ENCODE peak calls at places on chromosomes 5 and 9, in seven cellular contexts. Z, U, I, M, N, E and F are unnamed samples.

GRCh38 chr9:129501771-129502324 is 119.1 kb downstream of the C9orf50 start:
- DNase-seq in Z (no peak), U (no peak), I (no peak), M (no peak), N (no peak), E (peak; percentile 67), F (no peak)

GRCh38 chr5:141986072-141986471 is 17.2 kb downstream of the RNF14 start:
- DNase-seq in Z (no peak), U (no peak), I (no peak), M (no peak), N (no peak), E (peak; percentile 16), F (no peak)

GRCh38 chr9:21681641-21682040 is 120.8 kb upstream of the MTAP start:
- DNase-seq in Z (no peak), U (peak; percentile 96), I (no peak), M (no peak), N (peak; percentile 81), E (peak; percentile 79), F (no peak)

GRCh38 chr9:10208691-10209069 is 404.1 kb downstream of the PTPRD start:
- DNase-seq in Z (no peak), U (no peak), I (no peak), M (no peak), N (no peak), E (no peak), F (no peak)

GRCh38 chr9:72424131-72424530 is 59.1 kb upstream of the ZFAND5 start:
- DNase-seq in Z (no peak), U (no peak), I (no peak), M (no peak), N (no peak), E (no peak), F (no peak)

GRCh38 chr5:493758-494157 is 30.5 kb downstream of the SLC9A3 start:
- DNase-seq in Z (no peak), U (no peak), I (no peak), M (no peak), N (no peak), E (no peak), F (no peak)

GRCh38 chr5:99005506-99005905 is 76.7 kb upstream of the CHD1 start:
- DNase-seq in Z (no peak), U (no peak), I (no peak), M (no peak), N (no peak), E (no peak), F (no peak)

GRCh38 chr5:66302344-66302743 is 158.2 kb downstream of the SREK1 start:
- DNase-seq in Z (no peak), U (no peak), I (no peak), M (no peak), N (no peak), E (no peak), F (no peak)

GRCh38 chr9:126791406-126792230 is 13.2 kb upstream of the ZBTB43 start:
- DNase-seq in Z (no peak), U (peak; percentile 99), I (no peak), M (no peak), N (peak; percentile 90), E (peak; percentile 100), F (peak; percentile 83)

GRCh38 chr9:70112981-70113380 is 69.3 kb downstream of the MAMDC2 start:
- DNase-seq in Z (no peak), U (no peak), I (no peak), M (no peak), N (no peak), E (no peak), F (no peak)

GRCh38 chr9:2228132-2228531 is 213.0 kb downstream of the SMARCA2 start:
- DNase-seq in Z (peak; percentile 44), U (no peak), I (no peak), M (no peak), N (peak; percentile 24), E (no peak), F (no peak)

DNA sequence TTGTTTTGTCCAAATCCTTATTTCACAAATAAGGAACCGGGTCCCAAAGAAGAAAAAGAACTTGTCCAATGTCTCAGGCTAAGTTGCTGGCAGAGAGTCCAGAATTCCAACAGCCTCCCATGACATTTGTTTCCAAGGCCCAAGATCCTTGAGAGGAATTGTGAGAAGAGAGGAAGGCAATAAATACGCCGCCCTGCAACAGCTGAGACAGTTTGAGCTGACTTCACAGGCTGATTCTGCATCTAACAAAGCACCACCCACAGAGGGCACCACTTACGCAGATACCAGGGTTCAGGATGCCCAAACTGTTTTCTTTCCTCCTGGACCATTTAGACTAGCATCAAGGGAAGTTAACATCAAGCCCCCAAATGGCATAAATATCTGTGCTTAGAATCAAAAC is 211.3 kb downstream of the FAM114A2 start:
- DNase-seq in Z (no peak), U (no peak), I (no peak), M (no peak), N (peak; percentile 3), E (no peak), F (no peak)
- TF ChIP-seq CTCF in Z (peak; percentile 45), U (no peak), I (no peak), M (no peak), N (no peak), E (peak; percentile 9), F (peak; percentile 22)

DNA sequence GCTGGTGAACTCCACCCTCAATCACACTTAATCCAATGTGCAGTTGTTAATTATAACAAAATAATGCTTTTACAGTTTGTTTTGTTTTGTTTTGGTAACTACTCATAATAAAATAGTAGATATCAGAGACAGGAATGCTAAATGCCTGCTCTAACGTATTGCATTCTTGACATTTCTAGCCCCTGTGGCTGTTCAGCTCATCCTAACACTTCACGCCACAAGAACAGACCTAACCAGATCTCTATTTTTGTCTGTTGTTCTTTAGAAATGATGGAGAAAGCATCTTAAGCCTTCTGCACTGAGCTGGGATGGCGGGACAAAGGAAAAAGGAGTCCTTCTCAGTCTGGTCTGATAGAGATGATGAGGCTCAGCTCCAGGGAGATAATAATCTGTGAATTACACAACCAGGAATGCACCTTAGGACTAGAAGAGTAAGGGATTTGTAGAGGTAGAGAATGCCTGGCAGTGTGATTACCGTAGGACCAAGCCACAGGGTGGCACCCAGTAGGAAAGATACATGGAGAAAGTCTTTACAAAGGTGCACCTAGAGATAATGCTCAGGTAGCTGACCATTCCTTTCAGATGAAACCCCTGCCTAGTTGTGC is 628.8 kb downstream of the PDE4D start:
- DNase-seq in Z (no peak), U (peak; percentile 36), I (no peak), M (no peak), N (no peak), E (peak; percentile 75), F (no peak)
- TF ChIP-seq CTCF in Z (no peak), U (no peak), I (no peak), M (no peak), N (no peak), E (no peak), F (no peak)

GRCh38 chr9:343773-344172 is 129.1 kb downstream of the DOCK8 start:
- DNase-seq in Z (no peak), U (peak; percentile 54), I (no peak), M (no peak), N (no peak), E (no peak), F (no peak)

GRCh38 chr9:346114-346513 is 131.4 kb downstream of the DOCK8 start:
- DNase-seq in Z (no peak), U (no peak), I (peak; percentile 64), M (no peak), N (no peak), E (no peak), F (no peak)

GRCh38 chr9:351916-352315 is 137.3 kb downstream of the DOCK8 start:
- DNase-seq in Z (no peak), U (no peak), I (no peak), M (no peak), N (no peak), E (no peak), F (no peak)

GRCh38 chr9:350354-350753 is 135.7 kb downstream of the DOCK8 start:
- DNase-seq in Z (no peak), U (no peak), I (no peak), M (no peak), N (no peak), E (no peak), F (no peak)

GRCh38 chr9:347667-348292 is 133.1 kb downstream of the DOCK8 start:
- DNase-seq in Z (no peak), U (peak; percentile 51), I (no peak), M (no peak), N (peak; percentile 54), E (peak; percentile 61), F (no peak)
- TF ChIP-seq CTCF in Z (peak; percentile 48), U (peak; percentile 98), I (peak; percentile 12), M (peak; percentile 67), N (peak; percentile 93), E (peak; percentile 67), F (peak; percentile 50)

GRCh38 chr9:131837316-131837715 is 97.4 kb upstream of the RAPGEF1 start:
- DNase-seq in Z (no peak), U (no peak), I (no peak), M (peak; percentile 49), N (peak; percentile 39), E (peak; percentile 10), F (no peak)
- TF ChIP-seq CTCF in Z (peak; percentile 59), U (no peak), I (no peak), M (peak; percentile 56), N (peak; percentile 15), E (peak; percentile 21), F (peak; percentile 32)

GRCh38 chr5:83745821-83746220 is 25.2 kb upstream of the HAPLN1 start:
- DNase-seq in Z (no peak), U (no peak), I (no peak), M (no peak), N (no peak), E (no peak), F (no peak)

GRCh38 chr5:83742089-83742488 is 21.4 kb upstream of the HAPLN1 start:
- DNase-seq in Z (no peak), U (no peak), I (no peak), M (no peak), N (no peak), E (no peak), F (no peak)

GRCh38 chr5:83744851-83745250 is 24.2 kb upstream of the HAPLN1 start:
- DNase-seq in Z (no peak), U (no peak), I (no peak), M (no peak), N (no peak), E (peak; percentile 70), F (no peak)

GRCh38 chr5:83740741-83741140 is 20.1 kb upstream of the HAPLN1 start:
- DNase-seq in Z (no peak), U (no peak), I (no peak), M (no peak), N (no peak), E (no peak), F (no peak)

DNA sequence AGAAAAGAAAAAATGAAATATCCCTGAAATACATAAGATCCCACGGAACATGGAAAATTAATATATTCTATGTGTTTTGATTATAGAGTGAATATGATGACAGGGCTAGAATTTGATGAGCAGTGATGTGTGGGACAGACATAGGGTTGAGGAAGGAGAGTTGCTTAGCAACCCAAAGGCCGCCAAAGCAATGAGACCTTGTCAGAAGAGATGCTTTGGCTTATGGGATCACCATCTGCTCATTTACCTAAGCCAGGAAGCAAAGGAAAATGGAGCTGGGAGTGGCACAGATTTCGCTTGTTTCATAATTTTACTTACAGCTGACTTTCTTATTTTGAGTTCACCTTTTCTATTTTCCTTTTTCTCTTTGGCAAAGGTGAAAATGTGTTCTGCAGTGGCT is 20.9 kb upstream of the HAPLN1 start:
- DNase-seq in Z (no peak), U (no peak), I (no peak), M (no peak), N (no peak), E (no peak), F (no peak)
- TF ChIP-seq CTCF in Z (no peak), U (no peak), I (no peak), M (no peak), N (no peak), E (no peak), F (no peak)